ENCODE peak calls at places on chromosomes 1 and 21, in nine cellular contexts. B, Z, F, T, K, O, X, P and H are unnamed samples.

GRCh38 chr1:212529211-212529731 is 79.3 kb upstream of the ATF3 start:
- DNase-seq in X (peak; percentile 65), T (no peak), O (no peak), F (no peak), K (peak; percentile 6), Z (no peak), B (no peak), P (no peak), H (no peak)

GRCh38 chr1:9726905-9727595 is 75.5 kb downstream of the PIK3CD start:
- DNase-seq in Z (no peak), B (no peak), O (no peak), P (no peak), X (no peak), T (no peak), F (no peak), K (no peak), H (no peak)

GRCh38 chr1:1117469-1117831 is 1.6 kb upstream of the C1orf159 start:
- DNase-seq in P (no peak), T (no peak), K (no peak), B (no peak), X (no peak), Z (no peak), O (no peak), F (no peak), H (no peak)

GRCh38 chr1:15201849-15202551 is 45.0 kb upstream of the FHAD1 start:
- DNase-seq in B (peak; percentile 97), P (no peak), K (no peak), X (no peak), F (peak; percentile 46), Z (peak; percentile 79), O (no peak), T (no peak), H (no peak)

GRCh38 chr1:241934181-241934815 is 23.3 kb upstream of the BECN2 start:
- DNase-seq in P (peak; percentile 8), F (peak; percentile 8), B (peak; percentile 80), T (no peak), O (no peak), Z (no peak), K (no peak), X (peak; percentile 34), H (no peak)

GRCh38 chr1:97186381-97186780 is 464.8 kb downstream of the PTBP2 start:
- DNase-seq in F (peak; percentile 24), X (no peak), P (no peak), O (no peak), K (peak; percentile 40), T (no peak), B (no peak), Z (no peak), H (no peak)

GRCh38 chr21:36847189-36847588 is 119.3 kb downstream of the HLCS start:
- DNase-seq in B (peak; percentile 78), Z (no peak), X (no peak), K (peak; percentile 77), T (no peak), P (no peak), F (peak; percentile 85), O (no peak), H (peak; percentile 88)

GRCh38 chr1:222792744-222793143 is 22.1 kb upstream of the DISP1 start:
- DNase-seq in P (no peak), K (no peak), Z (no peak), O (no peak), F (peak; percentile 28), B (peak; percentile 28), T (no peak), X (no peak), H (peak; percentile 59)

GRCh38 chr21:29748391-29749167 is 191.2 kb downstream of the GRIK1 start:
- DNase-seq in B (no peak), T (no peak), K (no peak), O (no peak), Z (no peak), F (no peak), X (no peak), P (no peak), H (no peak)

GRCh38 chr1:172040466-172040865 is 199.2 kb downstream of the DNM3 start:
- DNase-seq in F (peak; percentile 92), K (peak; percentile 82), B (peak; percentile 73), O (no peak), P (no peak), Z (no peak), X (no peak), T (no peak), H (peak; percentile 84)

GRCh38 chr21:44842721-44843445 is 25.0 kb upstream of the SUMO3 start:
- DNase-seq in F (no peak), P (no peak), K (no peak), B (no peak), T (no peak), O (no peak), X (no peak), Z (no peak), H (no peak)

GRCh38 chr1:21240706-21241105 is 49.6 kb downstream of the ECE1 start:
- DNase-seq in B (no peak), X (no peak), T (no peak), K (peak; percentile 38), Z (no peak), O (no peak), P (no peak), F (no peak), H (no peak)

GRCh38 chr1:170471310-170471839 is 60.6 kb upstream of the GORAB start:
- DNase-seq in X (peak; percentile 52), P (no peak), O (no peak), B (no peak), K (no peak), Z (no peak), F (no peak), T (no peak), H (no peak)

GRCh38 chr21:43273016-43273707 is 104.4 kb downstream of the CRYAA start:
- DNase-seq in T (peak; percentile 27), Z (no peak), B (no peak), P (no peak), K (no peak), F (no peak), X (no peak), O (no peak), H (no peak)

GRCh38 chr1:182392045-182393028 is 747 bp upstream of the GLUL start:
- DNase-seq in K (peak; percentile 25), T (no peak), X (peak; percentile 10), O (no peak), P (peak; percentile 90), Z (no peak), F (no peak), B (no peak), H (peak; percentile 17)

GRCh38 chr1:66770694-66771093 is 18.4 kb downstream of the DYNLT5 start:
- DNase-seq in Z (no peak), P (no peak), K (no peak), F (peak; percentile 23), X (no peak), O (no peak), T (no peak), B (no peak), H (no peak)

GRCh38 chr1:60959701-60960100 is 122.7 kb upstream of the NFIA start:
- DNase-seq in P (no peak), Z (no peak), O (no peak), K (no peak), F (no peak), B (no peak), X (no peak), T (no peak), H (no peak)

GRCh38 chr1:48469616-48470500 is 2.1 kb downstream of the SPATA6 start:
- DNase-seq in T (no peak), O (no peak), F (peak; percentile 45), X (peak; percentile 17), P (peak; percentile 74), Z (peak; percentile 76), K (peak; percentile 65), B (peak; percentile 75), H (no peak)